ENCODE peak calls at places on chromosome 4, in four cellular contexts. T is AG10803, Y is posterior cingulate gyrus, K is ACHN. W is an unnamed sample.
A peak's percentile ranks its signal among the peaks of the same experiment; 100 is the strongest.

GRCh38 chr4:15832523-15833451 is 54.7 kb downstream of the CD38 start:
- DNase-seq in T (no peak), Y (no peak), K (no peak), W (no peak)

GRCh38 chr4:112942077-112942476 is 107.4 kb upstream of the ANK2 start:
- DNase-seq in T (no peak), Y (no peak), K (no peak), W (no peak)

GRCh38 chr4:75924309-75924708 is 16.5 kb downstream of the NAAA start:
- DNase-seq in T (peak; percentile 9), Y (no peak), K (no peak), W (no peak)

GRCh38 chr4:41213563-41214157 is 682 bp downstream of the APBB2 start:
- DNase-seq in T (no peak), Y (peak; percentile 74), K (no peak), W (no peak)

GRCh38 chr4:55849724-55850123 is 3.7 kb upstream of the EXOC1 start:
- DNase-seq in T (no peak), Y (no peak), K (no peak), W (no peak)

GRCh38 chr4:3217771-3218170 is 31.2 kb upstream of the MSANTD1 start:
- DNase-seq in T (no peak), Y (peak; percentile 23), K (no peak), W (no peak)

GRCh38 chr4:186685744-186686143 is 37.9 kb downstream of the FAT1 start:
- DNase-seq in T (peak; percentile 93), Y (no peak), K (peak; percentile 93), W (no peak)

GRCh38 chr4:124970011-124970410 is 257.5 kb upstream of the ANKRD50 start:
- DNase-seq in T (peak; percentile 59), Y (no peak), K (no peak), W (no peak)

GRCh38 chr4:51851090-51851936 is 8.4 kb downstream of the DCUN1D4 start:
- DNase-seq in T (no peak), Y (no peak), K (no peak), W (no peak)

GRCh38 chr4:2291705-2292651 is 30.1 kb upstream of the MXD4 start:
- DNase-seq in T (no peak), Y (peak; percentile 70), K (no peak), W (no peak)

GRCh38 chr4:1582227-1582626 is 101.9 kb downstream of the FAM53A start:
- DNase-seq in T (no peak), Y (peak; percentile 62), K (no peak), W (no peak)

GRCh38 chr4:120079839-120080520 is 13.3 kb upstream of the MAD2L1 start:
- DNase-seq in T (no peak), Y (no peak), K (no peak), W (no peak)

GRCh38 chr4:158129649-158130048 is 43.2 kb downstream of the GASK1B start:
- DNase-seq in T (peak; percentile 36), Y (no peak), K (peak; percentile 73), W (no peak)

GRCh38 chr4:71184195-71184781 is 154.5 kb upstream of the SLC4A4 start:
- DNase-seq in T (peak; percentile 70), Y (no peak), K (peak; percentile 69), W (no peak)

GRCh38 chr4:40675166-40675565 is 45.5 kb upstream of the RBM47 start:
- DNase-seq in T (no peak), Y (no peak), K (no peak), W (no peak)

GRCh38 chr4:81635747-81636146 is 164.0 kb upstream of the RASGEF1B start:
- DNase-seq in T (no peak), Y (no peak), K (peak; percentile 25), W (no peak)

GRCh38 chr4:15765306-15765705 is 12.8 kb upstream of the CD38 start:
- DNase-seq in T (no peak), Y (no peak), K (no peak), W (no peak)

GRCh38 chr4:24229976-24230375 is 340.1 kb upstream of the PPARGC1A start:
- DNase-seq in T (peak; percentile 70), Y (no peak), K (no peak), W (no peak)

GRCh38 chr4:163404080-163404479 is 60.4 kb downstream of the NPY5R start:
- DNase-seq in T (no peak), Y (no peak), K (no peak), W (no peak)

GRCh38 chr4:53043900-53044650 is 182.0 kb downstream of the RASL11B start:
- DNase-seq in T (no peak), Y (no peak), K (no peak), W (no peak)

GRCh38 chr4:4524364-4524763 is 17.5 kb downstream of the STX18 start:
- DNase-seq in T (no peak), Y (no peak), K (peak; percentile 19), W (no peak)

GRCh38 chr4:24995346-24995745 is 35.4 kb downstream of the LGI2 start:
- DNase-seq in T (no peak), Y (no peak), K (no peak), W (no peak)

GRCh38 chr4:175509320-175509719 is 302.7 kb downstream of the GPM6A start:
- DNase-seq in T (no peak), Y (no peak), K (no peak), W (no peak)

GRCh38 chr4:145216532-145216931 is 36.1 kb upstream of the OTUD4 start:
- DNase-seq in T (peak; percentile 41), Y (no peak), K (peak; percentile 23), W (no peak)

GRCh38 chr4:108861339-108861738 is 98.5 kb upstream of the ETNPPL start:
- DNase-seq in T (no peak), Y (no peak), K (peak; percentile 3), W (no peak)

GRCh38 chr4:173264245-173264959 is 69.8 kb downstream of the HMGB2 start:
- DNase-seq in T (peak; percentile 73), Y (no peak), K (no peak), W (no peak)

GRCh38 chr4:175930471-175930870 is 118.4 kb upstream of the GPM6A start:
- DNase-seq in T (no peak), Y (no peak), K (no peak), W (no peak)

GRCh38 chr4:25792200-25792791 is 70.5 kb downstream of the SEL1L3 start:
- DNase-seq in T (no peak), Y (no peak), K (peak; percentile 57), W (no peak)

GRCh38 chr4:75953509-75953908 is 12.7 kb upstream of the NAAA start:
- DNase-seq in T (no peak), Y (no peak), K (no peak), W (no peak)

GRCh38 chr4:110091426-110091825 is 107.0 kb downstream of the ELOVL6 start:
- DNase-seq in T (peak; percentile 64), Y (no peak), K (peak; percentile 47), W (no peak)

GRCh38 chr4:38028556-38028955 is 68.4 kb downstream of the PTTG2 start:
- DNase-seq in T (no peak), Y (no peak), K (no peak), W (no peak)

GRCh38 chr4:85166318-85166717 is 199.8 kb upstream of the WDFY3 start:
- DNase-seq in T (no peak), Y (no peak), K (no peak), W (no peak)

GRCh38 chr4:150217192-150217591 is 138.9 kb downstream of the DCLK2 start:
- DNase-seq in T (peak; percentile 83), Y (no peak), K (peak; percentile 70), W (peak; percentile 64)

GRCh38 chr4:27010334-27010940 is 149.8 kb downstream of the STIM2 start:
- DNase-seq in T (peak; percentile 63), Y (peak; percentile 76), K (peak; percentile 61), W (no peak)

GRCh38 chr4:41747230-41748055 is 1.1 kb downstream of the PHOX2B start:
- DNase-seq in T (no peak), Y (no peak), K (no peak), W (no peak)

GRCh38 chr4:16187455-16187854 is 38.8 kb downstream of the TAPT1 start:
- DNase-seq in T (no peak), Y (no peak), K (no peak), W (no peak)

GRCh38 chr4:90799895-90800294 is 672.7 kb downstream of the CCSER1 start:
- DNase-seq in T (no peak), Y (no peak), K (no peak), W (no peak)

GRCh38 chr4:52507774-52508173 is 151.3 kb downstream of the USP46 start:
- DNase-seq in T (no peak), Y (no peak), K (no peak), W (no peak)

W was measured in nucleus accumbens.